ENCODE peak calls at places on chromosomes 1 and 21, in seven cellular contexts. W is breast epithelium, Y is stomach, I is ovary, U is H1, N is IMR-90, L is sigmoid colon. K is an unnamed sample.

GRCh38 chr1:17930635-17931034 is 175.5 kb downstream of the ACTL8 start:
- DNase-seq in Y (no peak), I (no peak), W (no peak), N (no peak), U (no peak), L (no peak), K (no peak)

GRCh38 chr1:202112864-202113689 is 9.6 kb upstream of the GPR37L1 start:
- DNase-seq in L (no peak), U (no peak), W (peak; percentile 88), I (no peak), N (peak; percentile 11), Y (peak; percentile 66), K (no peak)

GRCh38 chr1:109444376-109444775 is 18.1 kb upstream of the PSMA5 start:
- DNase-seq in N (peak; percentile 15), U (no peak), Y (no peak), W (no peak), I (no peak), L (no peak), K (no peak)

GRCh38 chr1:2098301-2098698 is 48.1 kb downstream of the PRKCZ start:
- DNase-seq in W (no peak), Y (no peak), L (no peak), N (no peak), U (no peak), I (no peak), K (no peak)

GRCh38 chr1:209875510-209875909 is 47.7 kb downstream of the UTP25 start:
- DNase-seq in W (no peak), N (peak; percentile 67), U (no peak), Y (no peak), L (no peak), I (no peak), K (no peak)

GRCh38 chr1:53542551-53542950 is 83.4 kb downstream of the DMRTB1 start:
- DNase-seq in L (peak; percentile 57), N (no peak), U (no peak), I (no peak), Y (no peak), W (peak; percentile 34), K (peak; percentile 73)

GRCh38 chr1:244633140-244633539 is 19.8 kb upstream of the DESI2 start:
- DNase-seq in L (no peak), U (no peak), Y (no peak), W (no peak), I (no peak), N (no peak), K (no peak)

GRCh38 chr21:36202721-36203602 is 46.3 kb downstream of the DOP1B start:
- DNase-seq in Y (no peak), W (no peak), I (no peak), L (no peak), U (no peak), N (peak; percentile 47), K (no peak)

GRCh38 chr1:8020032-8020431 is 6.1 kb downstream of the ERRFI1 start:
- DNase-seq in W (no peak), I (no peak), N (peak; percentile 59), Y (no peak), L (no peak), U (no peak), K (no peak)

GRCh38 chr1:113674591-113674990 is 84.7 kb downstream of the PHTF1 start:
- DNase-seq in L (no peak), N (peak; percentile 55), Y (no peak), W (no peak), U (no peak), I (no peak), K (no peak)

GRCh38 chr21:32380940-32381339 is 11.9 kb downstream of the URB1 start:
- DNase-seq in L (no peak), U (no peak), N (no peak), Y (no peak), I (no peak), W (no peak), K (no peak)

GRCh38 chr1:18899363-18900049 is 2.8 kb downstream of the ALDH4A1 start:
- DNase-seq in U (no peak), W (no peak), I (no peak), N (no peak), L (no peak), Y (no peak), K (no peak)

GRCh38 chr1:98702976-98703375 is 41.5 kb downstream of the SNX7 start:
- DNase-seq in Y (no peak), N (peak; percentile 70), W (no peak), U (no peak), L (no peak), I (no peak), K (no peak)

GRCh38 chr1:179079113-179079761 is 2.6 kb upstream of the TOR3A start:
- DNase-seq in U (no peak), I (peak; percentile 42), L (peak; percentile 74), W (no peak), Y (peak; percentile 47), N (peak; percentile 81), K (peak; percentile 66)

GRCh38 chr21:43880111-43880985 is 15.3 kb downstream of the AGPAT3 start:
- DNase-seq in Y (peak; percentile 57), W (no peak), L (no peak), N (peak; percentile 18), U (no peak), I (no peak), K (no peak)

GRCh38 chr1:47785561-47786271 is 211.5 kb downstream of the TRABD2B start:
- DNase-seq in I (no peak), Y (no peak), L (no peak), U (peak; percentile 53), W (no peak), N (no peak), K (no peak)

GRCh38 chr1:202343652-202344349 is 2.1 kb upstream of the UBE2T start:
- DNase-seq in L (no peak), N (peak; percentile 48), U (no peak), W (no peak), I (no peak), Y (no peak), K (no peak)

GRCh38 chr1:77994117-77994516 is 10.6 kb upstream of the DNAJB4 start:
- DNase-seq in L (no peak), I (no peak), W (no peak), N (no peak), Y (no peak), U (no peak), K (no peak)

GRCh38 chr1:3634059-3634800 is 9.4 kb downstream of the TPRG1L start:
- DNase-seq in Y (no peak), I (no peak), N (no peak), W (no peak), U (no peak), L (no peak), K (no peak)

GRCh38 chr1:220698607-220699016 is 8.4 kb downstream of the C1orf115 start:
- DNase-seq in Y (no peak), L (no peak), I (no peak), N (no peak), W (no peak), U (no peak), K (no peak)

GRCh38 chr1:10841059-10841458 is 44.6 kb upstream of the CASZ1 start:
- DNase-seq in W (no peak), U (no peak), I (no peak), L (no peak), N (no peak), Y (no peak), K (no peak)

GRCh38 chr1:21340230-21340564 is 49.9 kb upstream of the ECE1 start:
- DNase-seq in N (no peak), L (peak; percentile 83), U (no peak), W (peak; percentile 85), Y (peak; percentile 85), I (no peak), K (no peak)

DNA sequence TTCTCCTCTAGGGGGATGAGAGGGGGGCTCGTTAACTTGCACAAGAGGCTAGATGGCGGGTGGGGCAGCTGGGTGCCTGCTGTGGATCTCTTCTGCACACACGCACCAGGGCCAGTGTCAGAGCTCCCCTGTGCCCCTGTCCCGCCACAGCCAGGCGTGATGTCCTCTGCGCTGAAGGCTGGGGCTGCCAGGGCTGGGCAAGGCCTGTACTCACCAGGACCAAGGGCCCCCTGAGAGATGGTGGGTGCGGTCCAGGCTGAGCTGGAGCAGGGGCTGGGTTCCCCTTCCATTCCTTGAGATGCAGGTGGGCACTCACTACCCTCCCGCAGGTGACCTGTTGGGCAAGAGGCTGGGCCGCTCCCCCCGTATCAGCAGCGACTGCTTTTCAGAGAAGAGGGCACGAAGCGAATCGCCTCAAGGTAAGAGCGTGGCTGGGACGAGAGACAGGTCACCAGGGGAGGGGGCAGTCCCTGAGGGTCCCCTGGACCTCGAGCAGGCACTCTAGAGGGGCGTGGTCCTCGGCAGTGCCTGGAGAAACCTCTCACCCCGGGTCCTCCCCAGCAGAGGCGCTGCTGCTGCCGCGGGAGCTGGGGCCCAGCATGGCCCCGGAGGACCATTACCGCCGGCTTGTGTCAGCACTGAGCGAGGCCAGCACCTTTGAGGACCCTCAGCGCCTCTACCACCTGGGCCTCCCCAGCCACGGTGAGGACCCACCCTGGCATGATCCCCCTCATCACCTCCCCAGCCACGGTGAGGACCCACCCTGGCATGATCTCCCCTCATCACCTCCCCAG is 15.2 kb downstream of the SAMD11 start:
- DNase-seq in W (no peak), Y (no peak), N (no peak), L (no peak), I (no peak), U (no peak), K (no peak)
- TF ChIP-seq CTCF in W (no peak), Y (no peak), N (no peak), L (no peak), I (no peak), U (peak; percentile 50), K (no peak)

DNA sequence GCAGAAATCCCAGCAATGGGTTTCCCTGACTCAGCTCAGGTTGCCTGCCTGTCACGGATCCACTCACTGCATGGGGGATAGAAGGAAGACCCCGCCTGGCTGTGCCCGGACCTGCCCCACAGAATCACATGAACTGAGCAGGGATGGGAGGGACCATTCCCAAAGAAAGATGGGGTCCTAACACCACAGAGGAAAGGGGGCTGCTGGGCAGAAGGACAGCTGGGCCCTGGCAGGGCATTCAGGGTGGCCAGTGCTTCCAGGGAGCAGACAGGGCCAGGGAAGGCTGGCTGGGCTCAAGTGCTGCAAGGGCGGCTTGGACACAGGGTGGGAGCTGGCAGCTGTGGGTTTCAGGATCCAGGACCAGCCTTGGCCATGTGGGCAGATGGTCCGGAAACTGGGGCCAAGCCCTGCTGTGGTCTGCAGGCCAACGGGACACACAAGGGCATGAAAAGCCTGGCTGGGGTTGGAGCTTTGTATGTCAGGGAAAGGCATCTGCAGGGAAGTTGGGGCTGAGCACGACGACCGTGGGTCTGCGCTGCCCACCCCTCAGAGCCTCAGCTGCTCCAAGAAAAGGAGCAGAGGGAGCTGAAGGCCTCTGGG is 723.9 kb downstream of the PTPRU start:
- DNase-seq in N (no peak), I (no peak), U (no peak), L (peak; percentile 52), W (no peak), Y (peak; percentile 19), K (peak; percentile 75)
- TF ChIP-seq POLR2A in N (no peak), I (no peak), U (no peak), L (no peak), W (no peak), Y (no peak), K (no peak)

GRCh38 chr1:165873481-165873880 is 46.1 kb downstream of the UCK2 start:
- DNase-seq in I (no peak), L (no peak), N (no peak), W (no peak), Y (no peak), U (no peak), K (no peak)
- H3K4me3 ChIP-seq in I (no peak overlapping the region), L (no peak overlapping the region), N (no peak overlapping the region), W (no peak overlapping the region), Y (no peak overlapping the region), U (no peak overlapping the region), K (no peak overlapping the region)

DNA sequence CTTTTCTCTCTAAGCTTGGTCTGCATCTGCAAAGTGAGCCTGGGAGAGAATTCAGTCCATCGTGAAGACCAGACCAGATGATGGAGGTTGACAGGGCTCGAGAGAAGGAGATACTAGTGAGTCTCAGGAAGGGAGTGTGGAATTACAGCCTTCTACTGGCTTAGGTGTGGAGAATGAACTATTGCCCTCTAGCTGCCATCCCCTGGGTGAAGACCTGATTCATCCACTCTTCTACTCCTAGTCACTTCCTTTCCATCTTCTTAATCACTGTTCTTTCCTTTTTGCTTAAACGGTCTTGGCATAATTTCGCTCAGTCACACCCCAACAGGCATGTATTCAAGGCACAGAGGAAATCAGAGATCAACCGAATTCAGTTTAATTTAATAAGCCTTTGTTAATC is 34.0 kb upstream of the HSD17B7 start:
- DNase-seq in W (no peak), Y (no peak), I (no peak), N (peak; percentile 28), L (no peak), U (no peak), K (no peak)
- TF ChIP-seq CTCF in W (no peak), Y (no peak), I (no peak), N (no peak), L (no peak), U (peak; percentile 34), K (no peak)

K was measured in lower leg skin.